ENCODE peak calls at places on chromosomes 12 and 14, in eight cellular contexts. T is neural crest cell; W is CD8-positive, alpha-beta T cell; J is mammary epithelial cell; G is ovary; U is bronchial epithelial cell; A is IMR-90; D is neural progenitor cell. B is an unnamed sample.
A peak's percentile ranks its signal among the peaks of the same experiment; 100 is the strongest.

GRCh38 chr12:126663304-126664094 is 1598.3 kb downstream of the AACS start:
- DNase-seq in T (peak; percentile 2), W (no peak), J (peak; percentile 3), G (no peak), U (peak; percentile 12), A (no peak), D (peak; percentile 75), B (no peak)

GRCh38 chr12:52622349-52622748 is 4.0 kb upstream of the KRT73 start:
- DNase-seq in T (no peak), W (no peak), J (no peak), G (no peak), U (no peak), A (no peak), D (no peak), B (no peak)

GRCh38 chr12:91986084-91986483 is 159.6 kb downstream of the BTG1 start:
- DNase-seq in T (no peak), W (no peak), J (peak; percentile 67), G (no peak), U (peak; percentile 14), A (peak; percentile 31), D (peak; percentile 69), B (no peak)

GRCh38 chr12:26156201-26156871 is 31.5 kb upstream of the BHLHE41 start:
- DNase-seq in T (no peak), W (no peak), J (no peak), G (no peak), U (no peak), A (no peak), D (no peak), B (no peak)

GRCh38 chr12:96401061-96401871 is 1.0 kb upstream of the CDK17 start:
- DNase-seq in T (no peak), W (peak; percentile 18), J (peak; percentile 69), G (peak; percentile 45), U (peak; percentile 84), A (peak; percentile 89), D (peak; percentile 4), B (no peak)

GRCh38 chr12:101781834-101782543 is 42.7 kb upstream of the SYCP3 start:
- DNase-seq in T (no peak), W (no peak), J (no peak), G (no peak), U (no peak), A (peak; percentile 76), D (no peak), B (no peak)

GRCh38 chr14:88901199-88901588 is 76.7 kb downstream of the TTC8 start:
- DNase-seq in T (no peak), W (no peak), J (no peak), G (no peak), U (no peak), A (no peak), D (no peak), B (no peak)

GRCh38 chr14:103663506-103663905 is 34.5 kb downstream of the KLC1 start:
- DNase-seq in T (no peak), W (no peak), J (no peak), G (no peak), U (no peak), A (no peak), D (no peak), B (no peak)

GRCh38 chr12:85755760-85756159 is 80.4 kb downstream of the RASSF9 start:
- DNase-seq in T (no peak), W (no peak), J (peak; percentile 74), G (no peak), U (peak; percentile 86), A (peak; percentile 0), D (no peak), B (no peak)

GRCh38 chr12:109475993-109476806 is 900 bp downstream of the KCTD10 start:
- DNase-seq in T (no peak), W (no peak), J (no peak), G (no peak), U (peak; percentile 17), A (no peak), D (peak; percentile 24), B (no peak)

GRCh38 chr12:109476807-109477184 is 304 bp downstream of the KCTD10 start:
- DNase-seq in T (no peak), W (no peak), J (no peak), G (no peak), U (no peak), A (no peak), D (no peak), B (no peak)

GRCh38 chr12:109475121-109475520 is 2.0 kb downstream of the KCTD10 start:
- DNase-seq in T (no peak), W (no peak), J (no peak), G (no peak), U (no peak), A (no peak), D (no peak), B (no peak)

GRCh38 chr12:109477963-109478315 is 505 bp downstream of the UBE3B start:
- DNase-seq in T (no peak), W (no peak), J (no peak), G (no peak), U (no peak), A (no peak), D (no peak), B (no peak)

DNA sequence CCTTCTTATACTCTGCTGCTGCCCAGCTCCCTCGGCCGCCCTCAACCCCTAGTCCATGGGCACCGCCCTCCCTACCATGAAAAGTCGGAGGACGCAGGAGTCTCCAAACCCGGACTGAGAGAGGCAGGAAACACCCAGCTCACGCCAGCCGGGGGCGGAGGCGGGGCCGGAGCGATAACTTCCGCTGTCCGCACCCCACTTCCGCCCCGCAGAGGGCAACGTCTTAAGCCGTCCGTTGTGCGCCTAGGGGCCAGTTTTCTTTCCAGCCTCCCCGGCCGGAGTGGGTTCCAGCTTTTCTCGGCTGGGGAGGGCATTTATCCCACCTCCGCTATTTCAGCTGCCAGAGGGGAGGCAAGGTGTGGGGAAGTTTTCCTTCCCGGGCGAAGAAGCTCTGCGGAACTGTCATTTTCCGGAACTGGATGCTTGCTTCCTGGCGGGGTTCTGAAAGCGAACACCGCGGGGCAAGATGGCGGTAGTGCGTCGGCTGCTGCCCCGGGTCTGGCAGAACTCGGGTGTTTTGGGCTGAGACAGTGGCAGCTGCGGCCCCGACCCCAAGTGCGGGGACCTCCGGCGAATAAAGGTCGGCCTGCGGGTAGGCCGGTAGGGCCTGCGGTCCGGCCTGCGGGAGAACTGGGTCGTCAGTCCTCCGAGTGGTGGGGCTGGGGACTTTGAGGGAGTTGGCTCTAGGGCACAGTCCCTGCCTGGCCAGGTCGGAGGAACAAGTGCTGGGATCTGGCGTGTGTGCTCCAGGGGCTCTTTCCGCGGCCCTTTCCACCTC is at the start of the genes KCTD10 and UBE3B:
- DNase-seq in T (peak; percentile 84), W (peak; percentile 83), J (peak; percentile 84), G (peak; percentile 92), U (peak; percentile 69), A (peak; percentile 89), D (peak; percentile 96), B (peak; percentile 90)
- TF ChIP-seq CTCF in T (no peak), W (no peak), J (no peak), G (no peak), U (no peak), A (no peak), D (no peak), B (no peak)

DNA sequence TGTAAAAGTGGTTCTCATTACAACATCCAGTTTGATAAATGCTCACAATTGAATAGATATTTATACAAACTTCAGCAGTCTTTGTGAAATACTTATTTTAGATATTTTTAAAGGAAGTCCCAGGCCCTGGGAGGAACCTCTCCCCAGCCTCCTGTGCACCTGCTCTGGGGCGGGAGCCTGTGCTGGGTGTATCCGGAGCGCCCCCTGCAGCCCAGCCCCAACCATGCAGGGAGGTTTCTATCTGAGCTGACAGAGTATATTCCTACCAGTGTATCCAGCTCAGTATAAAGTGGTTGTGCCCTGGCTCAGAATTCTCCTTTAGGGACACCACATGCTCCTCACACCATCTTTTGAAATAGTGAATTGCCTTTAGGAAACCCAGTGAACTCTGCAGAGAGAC is 851.8 kb downstream of the TMEM121 start:
- DNase-seq in T (no peak), W (no peak), J (no peak), G (no peak), U (no peak), A (no peak), D (no peak), B (no peak)
- TF ChIP-seq CTCF in T (no peak), W (peak; percentile 64), J (no peak), G (no peak), U (no peak), A (no peak), D (no peak), B (no peak)

DNA sequence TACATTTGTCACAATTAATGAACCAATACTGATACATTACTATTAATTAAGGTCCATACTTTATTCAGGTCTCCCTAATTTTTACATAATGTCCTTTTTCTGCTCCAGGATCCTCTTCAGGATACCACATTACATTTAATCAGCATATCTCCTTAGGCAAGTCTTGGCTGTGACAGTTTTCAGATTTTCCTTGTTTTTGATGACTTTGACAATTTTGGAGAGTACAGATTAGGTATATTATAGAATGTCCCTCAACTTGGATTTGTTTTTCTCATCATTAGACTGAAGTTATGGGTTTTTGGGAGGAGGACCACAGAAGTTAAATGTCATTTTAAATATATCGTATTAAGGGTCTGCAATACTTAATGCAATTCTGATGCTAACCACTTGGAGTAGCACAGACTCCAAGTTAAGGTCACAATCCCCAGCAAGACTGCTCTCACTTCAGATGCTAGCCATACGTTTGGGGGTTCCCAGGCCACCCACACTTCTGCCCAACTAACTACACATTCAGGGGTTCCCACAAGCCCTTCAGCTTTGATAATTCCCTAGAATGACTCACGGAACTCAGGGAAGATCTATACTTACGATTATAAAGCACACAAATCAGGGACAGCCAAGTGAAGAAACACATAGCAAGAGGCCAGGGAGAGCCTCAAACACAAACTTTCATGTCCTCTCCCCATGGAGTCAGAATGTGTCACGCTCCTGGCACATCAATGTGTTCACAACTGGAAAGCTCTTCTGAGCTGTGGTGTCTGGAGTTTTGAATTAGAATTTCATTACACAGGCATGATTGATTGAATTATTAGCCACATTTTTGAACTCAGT is 17.0 kb upstream of the NUBPL start:
- DNase-seq in T (no peak), W (no peak), J (no peak), G (no peak), U (no peak), A (peak; percentile 23), D (peak; percentile 19), B (no peak)
- TF ChIP-seq CTCF in T (peak; percentile 41), W (no peak), J (peak; percentile 18), G (no peak), U (peak; percentile 12), A (peak; percentile 39), D (peak; percentile 36), B (no peak)

DNA sequence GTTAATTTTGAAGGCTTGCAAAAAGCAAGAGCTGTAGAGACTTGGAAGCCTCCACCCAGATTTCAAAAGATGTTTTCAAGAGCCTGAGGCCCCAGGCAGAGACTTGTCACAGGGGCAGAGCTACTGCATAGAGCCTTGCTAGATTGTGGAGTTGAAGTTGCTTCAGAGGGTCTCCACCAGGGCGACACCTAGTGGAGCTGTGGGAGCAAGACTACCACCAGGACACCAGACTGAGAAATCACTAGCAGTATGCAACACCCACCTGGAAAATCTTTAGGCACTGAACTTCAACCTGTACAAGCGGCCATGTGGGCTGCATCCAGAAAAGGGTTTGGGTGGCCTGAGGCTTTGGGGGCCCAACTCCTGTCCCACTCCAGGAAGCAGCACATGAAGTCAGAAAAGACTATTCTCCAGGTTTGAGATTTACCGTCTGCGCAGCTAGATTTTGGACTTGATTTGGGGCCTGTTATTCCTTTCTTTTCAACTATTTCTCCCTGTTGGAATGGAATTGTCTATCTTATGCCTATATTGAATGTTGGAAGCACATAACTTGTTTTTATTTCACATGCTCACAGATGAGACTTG is 508.5 kb downstream of the FLRT2 start:
- DNase-seq in T (peak; percentile 40), W (peak; percentile 6), J (peak; percentile 20), G (peak; percentile 35), U (peak; percentile 45), A (peak; percentile 62), D (peak; percentile 55), B (no peak)
- TF ChIP-seq CTCF in T (peak; percentile 76), W (peak; percentile 46), J (peak; percentile 72), G (no peak), U (peak; percentile 82), A (peak; percentile 71), D (peak; percentile 75), B (peak; percentile 56)